ENCODE peak calls at places on chromosomes 4 and X, in eight cellular contexts. One of them, this sample, is unnamed.

GRCh38 chr4:82679531-82679930 is 117.7 kb upstream of the TMEM150C start:
- DNase-seq in aorta: no peak
- DNase-seq in AG08395: no peak
- DNase-seq in stimulated activated CD4-positive, alpha-beta T cell treated with anti-CD3 and anti-CD28 coated beads, Interleukin-4, amount 100 ng/mL, for 1 hour: no peak
- DNase-seq in NCI-H460: no peak
- DNase-seq in fibroblast of villous mesenchyme: no peak
- DNase-seq in DMS53: no peak
- DNase-seq in CD8-positive, alpha-beta T cell: no peak
- DNase-seq in this sample: no peak

GRCh38 chr4:13706716-13707115 is 79.2 kb upstream of the BOD1L1 start:
- DNase-seq in stimulated activated CD4-positive, alpha-beta T cell treated with anti-CD3 and anti-CD28 coated beads, Interleukin-4, amount 100 ng/mL, for 1 hour: no peak
- DNase-seq in aorta: no peak
- DNase-seq in AG08395: no peak
- DNase-seq in NCI-H460: no peak
- DNase-seq in CD8-positive, alpha-beta T cell: no peak
- DNase-seq in DMS53: no peak
- DNase-seq in fibroblast of villous mesenchyme: no peak
- DNase-seq in this sample: no peak

GRCh38 chr4:100348472-100348871 is 158.2 kb upstream of the DDIT4L start:
- DNase-seq in stimulated activated CD4-positive, alpha-beta T cell treated with anti-CD3 and anti-CD28 coated beads, Interleukin-4, amount 100 ng/mL, for 1 hour: no peak
- DNase-seq in DMS53: peak; percentile 44
- DNase-seq in aorta: no peak
- DNase-seq in CD8-positive, alpha-beta T cell: no peak
- DNase-seq in AG08395: no peak
- DNase-seq in fibroblast of villous mesenchyme: peak; percentile 68
- DNase-seq in NCI-H460: peak; percentile 90
- DNase-seq in this sample: no peak

GRCh38 chr4:108078024-108078733 is 88.5 kb downstream of the HADH start:
- DNase-seq in AG08395: no peak
- DNase-seq in fibroblast of villous mesenchyme: no peak
- DNase-seq in stimulated activated CD4-positive, alpha-beta T cell treated with anti-CD3 and anti-CD28 coated beads, Interleukin-4, amount 100 ng/mL, for 1 hour: no peak
- DNase-seq in CD8-positive, alpha-beta T cell: no peak
- DNase-seq in DMS53: peak; percentile 3
- DNase-seq in aorta: no peak
- DNase-seq in NCI-H460: no peak
- DNase-seq in this sample: no peak

GRCh38 chrX:39895228-39896110 is 202.3 kb downstream of the BCOR start:
- DNase-seq in NCI-H460: no peak
- DNase-seq in fibroblast of villous mesenchyme: no peak
- DNase-seq in CD8-positive, alpha-beta T cell: no peak
- DNase-seq in stimulated activated CD4-positive, alpha-beta T cell treated with anti-CD3 and anti-CD28 coated beads, Interleukin-4, amount 100 ng/mL, for 1 hour: no peak
- DNase-seq in AG08395: peak; percentile 49
- DNase-seq in aorta: peak; percentile 32
- DNase-seq in DMS53: no peak
- DNase-seq in this sample: no peak

GRCh38 chrX:123993326-123993725 is 31.8 kb downstream of the STAG2 start:
- DNase-seq in CD8-positive, alpha-beta T cell: no peak
- DNase-seq in DMS53: no peak
- DNase-seq in AG08395: peak; percentile 47
- DNase-seq in fibroblast of villous mesenchyme: peak; percentile 49
- DNase-seq in aorta: no peak
- DNase-seq in stimulated activated CD4-positive, alpha-beta T cell treated with anti-CD3 and anti-CD28 coated beads, Interleukin-4, amount 100 ng/mL, for 1 hour: no peak
- DNase-seq in NCI-H460: no peak
- DNase-seq in this sample: no peak

GRCh38 chrX:445727-446126 is 59.0 kb upstream of the PPP2R3B start:
- DNase-seq in stimulated activated CD4-positive, alpha-beta T cell treated with anti-CD3 and anti-CD28 coated beads, Interleukin-4, amount 100 ng/mL, for 1 hour: no peak
- DNase-seq in fibroblast of villous mesenchyme: no peak
- DNase-seq in DMS53: no peak
- DNase-seq in AG08395: no peak
- DNase-seq in CD8-positive, alpha-beta T cell: no peak
- DNase-seq in NCI-H460: no peak
- DNase-seq in aorta: no peak
- DNase-seq in this sample: no peak

GRCh38 chr4:22522706-22523501 is 7.0 kb upstream of the ADGRA3 start:
- DNase-seq in stimulated activated CD4-positive, alpha-beta T cell treated with anti-CD3 and anti-CD28 coated beads, Interleukin-4, amount 100 ng/mL, for 1 hour: no peak
- DNase-seq in NCI-H460: no peak
- DNase-seq in CD8-positive, alpha-beta T cell: no peak
- DNase-seq in DMS53: no peak
- DNase-seq in fibroblast of villous mesenchyme: no peak
- DNase-seq in AG08395: no peak
- DNase-seq in aorta: no peak
- DNase-seq in this sample: no peak

GRCh38 chr4:56874166-56874565 is 33.5 kb upstream of the REST start:
- DNase-seq in stimulated activated CD4-positive, alpha-beta T cell treated with anti-CD3 and anti-CD28 coated beads, Interleukin-4, amount 100 ng/mL, for 1 hour: no peak
- DNase-seq in DMS53: peak; percentile 47
- DNase-seq in AG08395: no peak
- DNase-seq in aorta: no peak
- DNase-seq in fibroblast of villous mesenchyme: no peak
- DNase-seq in NCI-H460: no peak
- DNase-seq in CD8-positive, alpha-beta T cell: no peak
- DNase-seq in this sample: no peak

GRCh38 chrX:137425273-137425902 is 140.5 kb upstream of the ZIC3 start:
- DNase-seq in fibroblast of villous mesenchyme: no peak
- DNase-seq in stimulated activated CD4-positive, alpha-beta T cell treated with anti-CD3 and anti-CD28 coated beads, Interleukin-4, amount 100 ng/mL, for 1 hour: no peak
- DNase-seq in NCI-H460: no peak
- DNase-seq in CD8-positive, alpha-beta T cell: no peak
- DNase-seq in AG08395: no peak
- DNase-seq in aorta: no peak
- DNase-seq in DMS53: peak; percentile 60
- DNase-seq in this sample: no peak

GRCh38 chrX:51144828-51145442 is 187.7 kb upstream of the NUDT10 start:
- DNase-seq in CD8-positive, alpha-beta T cell: no peak
- DNase-seq in AG08395: peak; percentile 43
- DNase-seq in DMS53: peak; percentile 79
- DNase-seq in stimulated activated CD4-positive, alpha-beta T cell treated with anti-CD3 and anti-CD28 coated beads, Interleukin-4, amount 100 ng/mL, for 1 hour: no peak
- DNase-seq in NCI-H460: peak; percentile 30
- DNase-seq in fibroblast of villous mesenchyme: peak; percentile 9
- DNase-seq in aorta: no peak
- DNase-seq in this sample: peak; percentile 31

GRCh38 chr4:64545593-64545992 is 136.3 kb upstream of the TECRL start:
- DNase-seq in aorta: no peak
- DNase-seq in AG08395: no peak
- DNase-seq in DMS53: no peak
- DNase-seq in NCI-H460: no peak
- DNase-seq in fibroblast of villous mesenchyme: no peak
- DNase-seq in stimulated activated CD4-positive, alpha-beta T cell treated with anti-CD3 and anti-CD28 coated beads, Interleukin-4, amount 100 ng/mL, for 1 hour: no peak
- DNase-seq in CD8-positive, alpha-beta T cell: no peak
- DNase-seq in this sample: no peak

GRCh38 chrX:46610070-46610658 is 36.6 kb downstream of the CHST7 start:
- DNase-seq in AG08395: no peak
- DNase-seq in aorta: no peak
- DNase-seq in fibroblast of villous mesenchyme: no peak
- DNase-seq in DMS53: no peak
- DNase-seq in stimulated activated CD4-positive, alpha-beta T cell treated with anti-CD3 and anti-CD28 coated beads, Interleukin-4, amount 100 ng/mL, for 1 hour: no peak
- DNase-seq in NCI-H460: no peak
- DNase-seq in CD8-positive, alpha-beta T cell: no peak
- DNase-seq in this sample: no peak

GRCh38 chrX:5823861-5824260 is 404.8 kb downstream of the NLGN4X start:
- DNase-seq in fibroblast of villous mesenchyme: no peak
- DNase-seq in AG08395: no peak
- DNase-seq in aorta: no peak
- DNase-seq in NCI-H460: no peak
- DNase-seq in DMS53: no peak
- DNase-seq in CD8-positive, alpha-beta T cell: no peak
- DNase-seq in stimulated activated CD4-positive, alpha-beta T cell treated with anti-CD3 and anti-CD28 coated beads, Interleukin-4, amount 100 ng/mL, for 1 hour: no peak
- DNase-seq in this sample: no peak

GRCh38 chrX:110915120-110915519 is 119.5 kb upstream of the CHRDL1 start:
- DNase-seq in CD8-positive, alpha-beta T cell: no peak
- DNase-seq in aorta: no peak
- DNase-seq in NCI-H460: no peak
- DNase-seq in DMS53: peak; percentile 77
- DNase-seq in AG08395: peak; percentile 44
- DNase-seq in fibroblast of villous mesenchyme: peak; percentile 72
- DNase-seq in stimulated activated CD4-positive, alpha-beta T cell treated with anti-CD3 and anti-CD28 coated beads, Interleukin-4, amount 100 ng/mL, for 1 hour: no peak
- DNase-seq in this sample: no peak

GRCh38 chr4:126611900-126612299 is 1020.9 kb upstream of the INTU start:
- DNase-seq in fibroblast of villous mesenchyme: peak; percentile 50
- DNase-seq in AG08395: peak; percentile 57
- DNase-seq in CD8-positive, alpha-beta T cell: no peak
- DNase-seq in NCI-H460: no peak
- DNase-seq in stimulated activated CD4-positive, alpha-beta T cell treated with anti-CD3 and anti-CD28 coated beads, Interleukin-4, amount 100 ng/mL, for 1 hour: no peak
- DNase-seq in DMS53: no peak
- DNase-seq in aorta: no peak
- DNase-seq in this sample: no peak

GRCh38 chrX:118760025-118760424 is 32.6 kb downstream of the IL13RA1 start:
- DNase-seq in fibroblast of villous mesenchyme: no peak
- DNase-seq in AG08395: no peak
- DNase-seq in DMS53: no peak
- DNase-seq in stimulated activated CD4-positive, alpha-beta T cell treated with anti-CD3 and anti-CD28 coated beads, Interleukin-4, amount 100 ng/mL, for 1 hour: no peak
- DNase-seq in aorta: no peak
- DNase-seq in CD8-positive, alpha-beta T cell: no peak
- DNase-seq in NCI-H460: no peak
- DNase-seq in this sample: no peak

GRCh38 chr4:163988921-163989320 is 494.4 kb downstream of the TMA16 start:
- DNase-seq in AG08395: no peak
- DNase-seq in NCI-H460: no peak
- DNase-seq in stimulated activated CD4-positive, alpha-beta T cell treated with anti-CD3 and anti-CD28 coated beads, Interleukin-4, amount 100 ng/mL, for 1 hour: no peak
- DNase-seq in CD8-positive, alpha-beta T cell: no peak
- DNase-seq in aorta: no peak
- DNase-seq in fibroblast of villous mesenchyme: no peak
- DNase-seq in DMS53: no peak
- DNase-seq in this sample: no peak

GRCh38 chr4:71663780-71664179 is 120.1 kb downstream of the GC start:
- DNase-seq in stimulated activated CD4-positive, alpha-beta T cell treated with anti-CD3 and anti-CD28 coated beads, Interleukin-4, amount 100 ng/mL, for 1 hour: no peak
- DNase-seq in DMS53: no peak
- DNase-seq in NCI-H460: no peak
- DNase-seq in aorta: no peak
- DNase-seq in fibroblast of villous mesenchyme: no peak
- DNase-seq in AG08395: no peak
- DNase-seq in CD8-positive, alpha-beta T cell: no peak
- DNase-seq in this sample: no peak

GRCh38 chr4:24550773-24551172 is 33.6 kb downstream of the DHX15 start:
- DNase-seq in aorta: no peak
- DNase-seq in fibroblast of villous mesenchyme: no peak
- DNase-seq in CD8-positive, alpha-beta T cell: no peak
- DNase-seq in AG08395: no peak
- DNase-seq in DMS53: no peak
- DNase-seq in stimulated activated CD4-positive, alpha-beta T cell treated with anti-CD3 and anti-CD28 coated beads, Interleukin-4, amount 100 ng/mL, for 1 hour: no peak
- DNase-seq in NCI-H460: no peak
- DNase-seq in this sample: no peak

GRCh38 chr4:78336093-78336943 is 215.3 kb upstream of the ANXA3 start:
- DNase-seq in DMS53: no peak
- DNase-seq in NCI-H460: no peak
- DNase-seq in AG08395: peak; percentile 12
- DNase-seq in stimulated activated CD4-positive, alpha-beta T cell treated with anti-CD3 and anti-CD28 coated beads, Interleukin-4, amount 100 ng/mL, for 1 hour: no peak
- DNase-seq in CD8-positive, alpha-beta T cell: no peak
- DNase-seq in aorta: no peak
- DNase-seq in fibroblast of villous mesenchyme: peak; percentile 88
- DNase-seq in this sample: no peak

GRCh38 chr4:6296026-6296425 is 26.4 kb downstream of the WFS1 start:
- DNase-seq in CD8-positive, alpha-beta T cell: no peak
- DNase-seq in aorta: no peak
- DNase-seq in NCI-H460: no peak
- DNase-seq in stimulated activated CD4-positive, alpha-beta T cell treated with anti-CD3 and anti-CD28 coated beads, Interleukin-4, amount 100 ng/mL, for 1 hour: no peak
- DNase-seq in AG08395: no peak
- DNase-seq in fibroblast of villous mesenchyme: no peak
- DNase-seq in DMS53: no peak
- DNase-seq in this sample: no peak

GRCh38 chr4:168587326-168588125 is 90.7 kb downstream of the PALLD start:
- DNase-seq in fibroblast of villous mesenchyme: peak; percentile 58
- DNase-seq in stimulated activated CD4-positive, alpha-beta T cell treated with anti-CD3 and anti-CD28 coated beads, Interleukin-4, amount 100 ng/mL, for 1 hour: no peak
- DNase-seq in DMS53: peak; percentile 9
- DNase-seq in CD8-positive, alpha-beta T cell: no peak
- DNase-seq in aorta: peak; percentile 62
- DNase-seq in NCI-H460: peak; percentile 67
- DNase-seq in AG08395: peak; percentile 73
- DNase-seq in this sample: no peak

GRCh38 chr4:1351854-1352633 is 5.0 kb downstream of the UVSSA start:
- DNase-seq in AG08395: peak; percentile 80
- DNase-seq in CD8-positive, alpha-beta T cell: peak; percentile 83
- DNase-seq in aorta: peak; percentile 90
- DNase-seq in fibroblast of villous mesenchyme: peak; percentile 73
- DNase-seq in NCI-H460: peak; percentile 70
- DNase-seq in stimulated activated CD4-positive, alpha-beta T cell treated with anti-CD3 and anti-CD28 coated beads, Interleukin-4, amount 100 ng/mL, for 1 hour: peak; percentile 90
- DNase-seq in DMS53: peak; percentile 95
- DNase-seq in this sample: peak; percentile 85

GRCh38 chr4:186624951-186625350 is 69.6 kb upstream of the MTNR1A start:
- DNase-seq in fibroblast of villous mesenchyme: peak; percentile 88
- DNase-seq in CD8-positive, alpha-beta T cell: no peak
- DNase-seq in aorta: no peak
- DNase-seq in DMS53: no peak
- DNase-seq in AG08395: peak; percentile 72
- DNase-seq in NCI-H460: no peak
- DNase-seq in stimulated activated CD4-positive, alpha-beta T cell treated with anti-CD3 and anti-CD28 coated beads, Interleukin-4, amount 100 ng/mL, for 1 hour: no peak
- DNase-seq in this sample: no peak

GRCh38 chr4:5647351-5647750 is 61.0 kb downstream of the EVC2 start:
- DNase-seq in stimulated activated CD4-positive, alpha-beta T cell treated with anti-CD3 and anti-CD28 coated beads, Interleukin-4, amount 100 ng/mL, for 1 hour: no peak
- DNase-seq in CD8-positive, alpha-beta T cell: no peak
- DNase-seq in aorta: no peak
- DNase-seq in NCI-H460: no peak
- DNase-seq in fibroblast of villous mesenchyme: no peak
- DNase-seq in AG08395: no peak
- DNase-seq in DMS53: no peak
- DNase-seq in this sample: no peak

This sample was measured in germinal center.